ENCODE peak calls at places on chromosomes 11 and 22, in seven cellular contexts. One of them, this sample, is unnamed. For H3K9me3, the result is how much of the 10 kb centered on the place peaks cover.

GRCh38 chr11:74347381-74347780 is 35.9 kb upstream of the P4HA3 start:
- DNase-seq in neuronal stem cell: no peak
- DNase-seq in H1: no peak
- DNase-seq in fibroblast of lung: peak
- DNase-seq in GM23248: peak
- DNase-seq in A549: no peak
- DNase-seq in MM.1S: no peak
- DNase-seq in this sample: no peak

GRCh38 chr11:8671651-8672062 is 10.8 kb downstream of the TRIM66 start:
- DNase-seq in neuronal stem cell: no peak
- DNase-seq in H1: no peak
- DNase-seq in fibroblast of lung: peak
- DNase-seq in GM23248: no peak
- DNase-seq in A549: no peak
- DNase-seq in MM.1S: no peak
- DNase-seq in this sample: no peak

GRCh38 chr22:32800158-32800557 is 1.3 kb upstream of the TIMP3 start:
- DNase-seq in neuronal stem cell: no peak
- DNase-seq in H1: no peak
- DNase-seq in fibroblast of lung: peak
- DNase-seq in GM23248: peak
- DNase-seq in A549: no peak
- DNase-seq in MM.1S: no peak
- DNase-seq in this sample: no peak

GRCh38 chr11:20112291-20113146 is 47.8 kb downstream of the DBX1 start:
- DNase-seq in neuronal stem cell: no peak
- DNase-seq in H1: no peak
- DNase-seq in fibroblast of lung: peak
- DNase-seq in GM23248: peak
- DNase-seq in A549: peak
- DNase-seq in MM.1S: no peak
- DNase-seq in this sample: no peak

GRCh38 chr22:50733521-50734342 is 4.3 kb upstream of the ACR start:
- DNase-seq in neuronal stem cell: no peak
- DNase-seq in H1: peak
- DNase-seq in fibroblast of lung: peak
- DNase-seq in GM23248: peak
- DNase-seq in A549: no peak
- DNase-seq in MM.1S: peak
- DNase-seq in this sample: no peak

GRCh38 chr11:129881570-129882170 is 13.7 kb downstream of the NFRKB start:
- DNase-seq in neuronal stem cell: no peak
- DNase-seq in H1: peak
- DNase-seq in fibroblast of lung: peak
- DNase-seq in GM23248: peak
- DNase-seq in A549: peak
- DNase-seq in MM.1S: peak
- DNase-seq in this sample: peak

GRCh38 chr11:96188625-96189006 is 154.4 kb downstream of the MAML2 start:
- DNase-seq in neuronal stem cell: no peak
- DNase-seq in H1: no peak
- DNase-seq in fibroblast of lung: no peak
- DNase-seq in GM23248: peak
- DNase-seq in A549: no peak
- DNase-seq in MM.1S: peak
- DNase-seq in this sample: no peak

GRCh38 chr22:30444632-30445437 is 19.3 kb downstream of the MTFP1 start:
- DNase-seq in neuronal stem cell: peak
- DNase-seq in H1: peak
- DNase-seq in fibroblast of lung: peak
- DNase-seq in GM23248: peak
- DNase-seq in A549: peak
- DNase-seq in MM.1S: peak
- DNase-seq in this sample: peak

GRCh38 chr11:250740-251299 is 14.0 kb downstream of the PSMD13 start:
- DNase-seq in neuronal stem cell: peak
- DNase-seq in H1: peak
- DNase-seq in fibroblast of lung: peak
- DNase-seq in GM23248: peak
- DNase-seq in A549: peak
- DNase-seq in MM.1S: peak
- DNase-seq in this sample: peak

GRCh38 chr11:783581-784015 is 6.3 kb downstream of the CEND1 start:
- DNase-seq in neuronal stem cell: peak
- DNase-seq in H1: peak
- DNase-seq in fibroblast of lung: peak
- DNase-seq in GM23248: peak
- DNase-seq in A549: no peak
- DNase-seq in MM.1S: no peak
- DNase-seq in this sample: peak

GRCh38 chr11:61577383-61578118 is 3.3 kb downstream of the SYT7 start:
- DNase-seq in neuronal stem cell: no peak
- DNase-seq in H1: peak
- DNase-seq in fibroblast of lung: no peak
- DNase-seq in GM23248: peak
- DNase-seq in A549: no peak
- DNase-seq in MM.1S: no peak
- DNase-seq in this sample: no peak

GRCh38 chr11:6920702-6921101 is at the start of gene OR2D3:
- DNase-seq in neuronal stem cell: no peak
- DNase-seq in H1: no peak
- DNase-seq in fibroblast of lung: no peak
- DNase-seq in GM23248: no peak
- DNase-seq in A549: no peak
- DNase-seq in MM.1S: no peak
- DNase-seq in this sample: no peak

DNA sequence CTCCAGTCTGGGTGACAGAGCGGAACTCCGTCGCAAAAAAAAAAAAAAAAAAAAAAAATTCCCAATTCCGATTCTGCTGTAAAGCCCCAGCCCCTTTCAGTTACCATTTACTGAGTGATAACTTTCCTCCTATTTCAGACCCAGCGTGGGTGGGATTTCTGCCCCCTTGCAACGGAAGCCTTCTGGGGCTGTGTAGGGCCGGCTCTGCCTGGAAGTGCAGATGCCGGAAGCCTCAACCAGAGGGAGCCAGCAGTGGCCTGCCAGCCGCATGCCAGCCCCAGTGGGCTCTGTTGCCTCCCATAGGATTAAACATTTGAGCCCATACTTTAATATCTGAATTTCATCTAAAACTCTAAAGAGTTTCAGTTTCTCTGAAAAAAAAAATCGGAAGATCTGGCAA is 60.0 kb upstream of the NUP50 start:
- DNase-seq in neuronal stem cell: no peak
- DNase-seq in H1: no peak
- DNase-seq in fibroblast of lung: no peak
- DNase-seq in GM23248: no peak
- DNase-seq in A549: no peak
- DNase-seq in MM.1S: no peak
- DNase-seq in this sample: no peak
- H3K9me3 ChIP-seq in neuronal stem cell: under half
- H3K9me3 ChIP-seq in H1: under half
- H3K9me3 ChIP-seq in fibroblast of lung: under half
- H3K9me3 ChIP-seq in GM23248: under half
- H3K9me3 ChIP-seq in A549: under half
- H3K9me3 ChIP-seq in MM.1S: under half
- H3K9me3 ChIP-seq in this sample: under half

DNA sequence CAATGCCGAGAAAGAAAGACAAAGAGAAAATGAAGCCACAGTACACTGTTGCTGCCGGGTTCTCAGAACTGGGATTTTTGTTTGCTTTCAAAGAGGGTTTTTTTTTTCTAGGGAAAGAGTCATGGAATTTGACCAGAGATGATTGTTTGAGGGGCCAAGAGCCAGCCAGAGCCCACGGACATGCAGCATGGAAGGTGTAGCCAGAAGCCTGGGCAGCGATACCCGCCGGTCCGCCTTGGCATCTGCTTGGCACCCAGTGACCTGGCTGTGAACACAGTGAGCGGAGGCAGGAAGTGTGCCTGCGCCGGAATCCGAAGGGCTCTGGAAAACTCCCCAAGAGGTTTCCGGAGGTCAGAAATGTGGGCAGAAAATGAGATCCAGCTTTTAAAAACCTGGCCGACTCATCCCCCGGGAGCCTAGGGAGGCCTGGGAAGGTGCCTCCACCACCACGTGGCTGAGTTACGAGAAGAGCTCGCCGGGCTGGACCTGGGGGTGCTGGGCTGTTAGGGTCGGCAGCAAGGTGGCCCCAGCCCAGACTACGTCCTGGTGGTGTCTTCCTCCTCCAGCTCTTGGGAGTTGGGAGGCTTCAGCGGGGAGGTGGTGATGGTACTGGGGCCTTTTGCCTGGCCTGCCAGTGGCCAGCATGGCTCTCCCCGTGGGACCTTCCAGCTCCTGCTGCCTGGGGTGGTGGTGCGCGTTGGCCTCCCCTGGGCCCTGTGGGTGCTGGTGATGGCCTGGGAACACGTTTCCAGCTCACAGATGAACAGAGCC is 61.6 kb upstream of the PPARA start:
- DNase-seq in neuronal stem cell: no peak
- DNase-seq in H1: no peak
- DNase-seq in fibroblast of lung: peak
- DNase-seq in GM23248: peak
- DNase-seq in A549: no peak
- DNase-seq in MM.1S: no peak
- DNase-seq in this sample: no peak
- H3K4me3 ChIP-seq in neuronal stem cell: no peak
- H3K4me3 ChIP-seq in H1: no peak
- H3K4me3 ChIP-seq in fibroblast of lung: peak
- H3K4me3 ChIP-seq in GM23248: peak
- H3K4me3 ChIP-seq in A549: peak
- H3K4me3 ChIP-seq in MM.1S: no peak
- H3K4me3 ChIP-seq in this sample: no peak

GRCh38 chr22:23282089-23282501 is 101.8 kb downstream of the BCR start:
- DNase-seq in neuronal stem cell: no peak
- DNase-seq in H1: no peak
- DNase-seq in fibroblast of lung: peak
- DNase-seq in GM23248: peak
- DNase-seq in A549: peak
- DNase-seq in MM.1S: no peak
- DNase-seq in this sample: no peak
- H3K4me2 ChIP-seq in neuronal stem cell: no peak
- H3K4me2 ChIP-seq in H1: no peak
- H3K4me2 ChIP-seq in fibroblast of lung: no peak
- H3K4me2 ChIP-seq in GM23248: no peak
- H3K4me2 ChIP-seq in A549: peak
- H3K4me2 ChIP-seq in MM.1S: no peak
- H3K4me2 ChIP-seq in this sample: no peak

GRCh38 chr11:70541176-70541575 is 142.8 kb downstream of the CTTN start:
- DNase-seq in neuronal stem cell: no peak
- DNase-seq in H1: no peak
- DNase-seq in fibroblast of lung: no peak
- DNase-seq in GM23248: no peak
- DNase-seq in A549: no peak
- DNase-seq in MM.1S: no peak
- DNase-seq in this sample: no peak

GRCh38 chr11:70538641-70539359 is 140.5 kb downstream of the CTTN start:
- DNase-seq in neuronal stem cell: no peak
- DNase-seq in H1: no peak
- DNase-seq in fibroblast of lung: no peak
- DNase-seq in GM23248: no peak
- DNase-seq in A549: no peak
- DNase-seq in MM.1S: no peak
- DNase-seq in this sample: no peak

GRCh38 chr11:70539360-70540095 is 141.2 kb downstream of the CTTN start:
- DNase-seq in neuronal stem cell: no peak
- DNase-seq in H1: no peak
- DNase-seq in fibroblast of lung: no peak
- DNase-seq in GM23248: no peak
- DNase-seq in A549: no peak
- DNase-seq in MM.1S: no peak
- DNase-seq in this sample: no peak

GRCh38 chr11:70541699-70542098 is 143.4 kb downstream of the CTTN start:
- DNase-seq in neuronal stem cell: no peak
- DNase-seq in H1: no peak
- DNase-seq in fibroblast of lung: no peak
- DNase-seq in GM23248: no peak
- DNase-seq in A549: no peak
- DNase-seq in MM.1S: no peak
- DNase-seq in this sample: no peak

DNA sequence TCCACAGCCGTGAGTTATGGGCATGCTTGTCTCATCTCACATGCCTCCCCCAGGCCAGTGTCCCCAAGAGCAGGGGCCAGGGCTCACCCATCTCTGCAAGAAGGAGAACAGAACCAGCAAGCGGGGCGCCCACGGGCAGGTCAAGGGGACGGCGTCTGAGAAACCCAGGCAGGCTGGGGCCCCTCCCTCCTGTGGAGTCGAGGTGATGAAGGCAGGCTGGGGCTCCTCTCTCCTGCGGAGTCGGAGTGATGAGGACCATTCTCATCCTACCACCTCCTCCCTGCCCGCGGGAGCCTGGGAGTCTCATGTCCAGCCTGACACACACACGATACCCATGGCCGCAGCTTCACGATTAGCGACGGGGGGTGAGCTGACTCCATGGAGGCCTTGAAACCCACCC is 141.9 kb downstream of the CTTN start:
- DNase-seq in neuronal stem cell: no peak
- DNase-seq in H1: no peak
- DNase-seq in fibroblast of lung: no peak
- DNase-seq in GM23248: no peak
- DNase-seq in A549: no peak
- DNase-seq in MM.1S: no peak
- DNase-seq in this sample: no peak
- H3K9me3 ChIP-seq in neuronal stem cell: under half
- H3K9me3 ChIP-seq in H1: under half
- H3K9me3 ChIP-seq in fibroblast of lung: under half
- H3K9me3 ChIP-seq in GM23248: under half
- H3K9me3 ChIP-seq in A549: under half
- H3K9me3 ChIP-seq in MM.1S: under half
- H3K9me3 ChIP-seq in this sample: under half

DNA sequence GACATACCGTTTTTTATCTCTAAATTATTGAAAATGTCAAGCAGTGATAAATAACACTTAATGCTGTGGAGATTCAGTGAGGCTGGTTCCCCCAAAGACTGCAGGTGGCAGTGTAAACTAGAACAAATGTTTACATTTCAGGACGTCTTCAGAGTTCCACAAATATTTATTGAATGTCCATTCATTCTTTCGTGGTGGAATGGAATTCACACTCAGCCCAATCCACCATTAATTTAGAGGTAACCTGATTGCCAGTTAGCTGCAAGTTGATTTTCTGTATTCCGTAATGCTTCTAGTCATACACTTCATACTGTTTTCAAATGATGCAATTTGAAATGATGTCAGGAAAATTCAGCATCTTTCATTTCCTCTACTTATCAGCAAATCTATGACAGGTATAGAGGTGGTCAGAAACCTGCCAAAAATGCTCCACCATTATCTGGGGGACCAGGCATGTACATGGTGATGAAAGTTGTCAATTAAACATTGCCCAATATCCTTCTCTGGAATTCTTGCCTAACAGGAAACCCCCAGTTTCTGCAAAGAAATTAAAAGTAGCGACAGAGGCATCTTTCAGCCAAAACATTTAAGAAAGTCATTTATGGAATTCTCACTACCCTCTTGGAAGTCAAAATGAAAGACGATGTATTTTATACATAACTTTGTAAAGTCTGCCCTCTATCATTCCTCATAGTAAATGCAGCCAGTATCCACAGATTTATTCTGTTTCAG is 94.3 kb upstream of the BMAL1 start:
- DNase-seq in neuronal stem cell: no peak
- DNase-seq in H1: no peak
- DNase-seq in fibroblast of lung: peak
- DNase-seq in GM23248: peak
- DNase-seq in A549: peak
- DNase-seq in MM.1S: peak
- DNase-seq in this sample: peak
- H3K4me3 ChIP-seq in neuronal stem cell: no peak
- H3K4me3 ChIP-seq in H1: no peak
- H3K4me3 ChIP-seq in fibroblast of lung: peak
- H3K4me3 ChIP-seq in GM23248: peak
- H3K4me3 ChIP-seq in A549: peak
- H3K4me3 ChIP-seq in MM.1S: peak
- H3K4me3 ChIP-seq in this sample: no peak

GRCh38 chr11:15390857-15391256 is 276.1 kb downstream of the INSC start:
- DNase-seq in neuronal stem cell: no peak
- DNase-seq in H1: no peak
- DNase-seq in fibroblast of lung: no peak
- DNase-seq in GM23248: no peak
- DNase-seq in A549: no peak
- DNase-seq in MM.1S: no peak
- DNase-seq in this sample: no peak
- H3K4me2 ChIP-seq in neuronal stem cell: no peak
- H3K4me2 ChIP-seq in H1: no peak
- H3K4me2 ChIP-seq in fibroblast of lung: no peak
- H3K4me2 ChIP-seq in GM23248: no peak
- H3K4me2 ChIP-seq in A549: no peak
- H3K4me2 ChIP-seq in MM.1S: no peak
- H3K4me2 ChIP-seq in this sample: no peak